ENCODE peak calls at places on chromosomes 2 and 18, in four cellular contexts. U is adipocyte, T is astrocyte, G is KG1. A is an unnamed sample.

GRCh38 chr2:27431395-27431794 is 3.0 kb downstream of the NRBP1 start:
- DNase-seq in U (peak; percentile 48), T (peak; percentile 54), G (no peak), A (peak; percentile 19)

GRCh38 chr2:106163948-106164580 is 30.0 kb downstream of the UXS1 start:
- DNase-seq in U (no peak), T (no peak), G (no peak), A (no peak)

GRCh38 chr2:96251721-96252292 is 14.0 kb downstream of the TMEM127 start:
- DNase-seq in U (peak; percentile 84), T (peak; percentile 97), G (no peak), A (peak; percentile 93)

GRCh38 chr2:241775223-241776177 is 1.1 kb upstream of the GAL3ST2 start:
- DNase-seq in U (no peak), T (no peak), G (no peak), A (no peak)

GRCh38 chr18:69838620-69839411 is 108.9 kb downstream of the CD226 start:
- DNase-seq in U (no peak), T (no peak), G (no peak), A (no peak)

GRCh38 chr2:127404466-127405251 is 13.6 kb upstream of the PROC start:
- DNase-seq in U (no peak), T (no peak), G (no peak), A (no peak)

GRCh38 chr2:121346886-121347285 is 61.9 kb upstream of the TFCP2L1 start:
- DNase-seq in U (no peak), T (no peak), G (no peak), A (no peak)

GRCh38 chr2:43806719-43807031 is 32.0 kb downstream of the ABCG5 start:
- DNase-seq in U (no peak), T (no peak), G (no peak), A (no peak)

GRCh38 chr18:79512461-79513380 is 117.0 kb downstream of the NFATC1 start:
- DNase-seq in U (no peak), T (no peak), G (no peak), A (no peak)

GRCh38 chr2:30975156-30975555 is 163.1 kb downstream of the GALNT14 start:
- DNase-seq in U (no peak), T (no peak), G (no peak), A (no peak)

A was measured in fibroblast of lung.